ENCODE peak calls at places on chromosomes 16 and 17, in five cellular contexts. Z, B, H, Y and T are unnamed samples.

GRCh38 chr16:17371014-17371296 is 99.8 kb downstream of the XYLT1 start:
- DNase-seq in H (no peak), B (no peak), Y (no peak), Z (no peak), T (no peak)

GRCh38 chr17:28737770-28738679 is 5.8 kb upstream of the TRAF4 start:
- DNase-seq in B (no peak), H (no peak), Y (no peak), Z (peak; percentile 89), T (no peak)

GRCh38 chr16:85956426-85956825 is 57.5 kb downstream of the IRF8 start:
- DNase-seq in Y (no peak), H (no peak), B (no peak), Z (no peak), T (no peak)

GRCh38 chr17:40301315-40301714 is 7.7 kb upstream of the RARA start:
- DNase-seq in H (no peak), B (no peak), Z (no peak), Y (no peak), T (no peak)

GRCh38 chr16:1334739-1335138 is 1.3 kb downstream of the BAIAP3 start:
- DNase-seq in Z (no peak), Y (no peak), H (no peak), B (no peak), T (no peak)

GRCh38 chr17:77151236-77151635 is 10.5 kb downstream of the SEC14L1 start:
- DNase-seq in Z (no peak), B (no peak), Y (peak; percentile 45), H (no peak), T (no peak)

GRCh38 chr16:53129281-53130192 is 74.7 kb downstream of the CHD9 start:
- DNase-seq in B (peak; percentile 82), Y (peak; percentile 71), Z (no peak), H (peak; percentile 23), T (peak; percentile 72)

GRCh38 chr16:70349783-70350182 is 3.1 kb downstream of the DDX19A start:
- DNase-seq in H (no peak), Y (no peak), Z (no peak), B (no peak), T (no peak)

GRCh38 chr17:70109497-70109896 is 34.5 kb downstream of the KCNJ16 start:
- DNase-seq in B (no peak), H (no peak), Y (no peak), Z (no peak), T (no peak)

DNA sequence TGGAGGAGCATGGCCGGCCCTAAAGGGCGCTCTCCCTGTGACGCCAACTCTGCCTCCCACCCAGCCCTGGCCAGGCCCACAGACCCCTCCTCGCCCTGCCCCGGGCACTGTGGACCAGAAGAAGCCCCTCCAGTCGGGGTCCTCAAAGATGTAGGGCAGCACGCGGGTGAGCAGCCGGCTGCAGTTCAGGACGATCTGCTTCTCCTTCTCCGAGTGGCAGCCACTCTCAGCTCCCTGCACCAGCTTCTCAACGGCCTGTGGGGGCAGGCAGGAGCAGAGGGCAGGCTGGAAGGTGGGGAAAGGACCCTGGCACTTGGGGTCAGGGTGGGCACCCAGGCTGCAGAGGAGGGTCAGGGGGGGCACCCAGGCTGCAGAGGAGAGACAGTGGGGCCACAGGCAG is 8.9 kb downstream of the HID1 start:
- DNase-seq in Z (no peak), H (no peak), Y (no peak), B (no peak), T (no peak)
- TF ChIP-seq CTCF in Z (peak; percentile 16), H (no peak), Y (no peak), B (no peak), T (peak; percentile 22)

DNA sequence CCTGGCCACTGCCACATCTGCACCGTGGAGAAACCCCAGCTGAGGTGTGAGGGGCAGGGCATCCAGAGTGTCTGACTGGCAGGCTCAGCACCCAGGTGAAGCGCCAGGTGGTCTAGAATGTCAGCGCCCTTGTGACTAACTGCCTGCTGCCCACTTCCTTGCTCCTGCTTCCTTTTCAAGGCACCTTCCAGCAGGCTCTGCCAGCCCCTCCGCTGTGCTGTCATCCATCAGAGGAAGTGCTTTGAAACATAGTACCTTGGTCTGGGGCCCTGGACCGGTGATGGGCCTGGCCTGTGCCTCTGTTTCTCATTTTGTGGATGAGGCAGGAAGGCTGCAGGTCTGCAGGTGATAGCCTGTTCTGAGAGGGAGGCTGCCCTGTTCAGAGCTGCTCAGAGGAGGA is 5.5 kb downstream of the SPNS2 start:
- DNase-seq in Y (no peak), H (no peak), B (no peak), Z (no peak), T (no peak)
- H3K4me3 ChIP-seq in Y (no peak overlapping the region), H (no peak overlapping the region), B (no peak overlapping the region), Z (no peak overlapping the region), T (no peak overlapping the region)

GRCh38 chr17:61782683-61783082 is 80.6 kb downstream of the BRIP1 start:
- DNase-seq in H (no peak), Y (no peak), Z (no peak), B (no peak), T (no peak)
- TF ChIP-seq CTCF in H (no peak), Y (no peak), Z (no peak), B (no peak), T (no peak)

GRCh38 chr17:83081561-83082201 is 2.3 kb downstream of the METRNL start:
- DNase-seq in H (no peak), Y (peak; percentile 88), Z (no peak), B (no peak), T (no peak)
- H3K4me3 ChIP-seq in H (no peak overlapping the region), Y (peak overlapping the region; percentile 82), Z (no peak overlapping the region), B (peak overlapping the region; percentile 64), T (peak overlapping the region; percentile 59)

DNA sequence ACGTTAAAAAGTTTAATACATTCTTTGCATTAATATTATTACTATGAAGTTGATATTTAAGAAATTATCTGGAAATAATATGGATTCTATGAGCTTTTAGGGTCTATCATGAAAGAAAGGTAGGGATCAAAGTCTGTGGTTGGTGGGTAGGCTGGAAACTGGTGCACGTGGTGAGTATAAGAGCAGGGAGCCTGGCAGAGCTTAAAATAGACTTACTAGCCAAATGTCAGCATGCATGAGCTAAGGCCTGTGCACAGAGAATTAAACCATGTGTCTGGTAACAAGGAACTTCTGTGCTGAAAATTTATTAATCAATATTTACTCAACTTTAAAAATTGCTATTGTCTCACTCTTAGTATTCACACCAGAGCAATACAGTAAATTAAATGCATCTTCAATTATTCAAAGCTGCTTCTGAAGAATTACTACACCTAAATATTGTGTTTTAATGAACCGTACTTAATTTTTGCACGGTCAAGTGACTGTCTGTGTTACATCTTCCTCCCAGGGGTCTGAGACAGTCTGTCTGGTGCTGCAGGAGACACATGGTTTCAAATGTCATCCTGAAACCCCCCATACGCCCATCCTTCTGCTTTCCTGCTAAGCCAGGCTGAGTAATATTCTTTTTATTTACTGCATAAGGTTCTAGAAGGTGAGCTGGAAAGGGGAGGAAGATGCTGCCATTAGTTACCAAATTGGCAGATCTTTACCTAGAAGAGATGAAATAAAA is 160.9 kb upstream of the NLRP1 start:
- DNase-seq in H (no peak), Z (no peak), Y (no peak), B (no peak), T (no peak)
- TF ChIP-seq CTCF in H (no peak), Z (no peak), Y (no peak), B (no peak), T (no peak)

GRCh38 chr17:3006801-3007200 is 56.6 kb downstream of the OR1D5 start:
- DNase-seq in Z (no peak), H (no peak), Y (no peak), B (no peak), T (no peak)

GRCh38 chr17:3004150-3004801 is 59.1 kb downstream of the OR1D5 start:
- DNase-seq in B (peak; percentile 99), H (peak; percentile 93), Z (peak; percentile 33), Y (peak; percentile 99), T (peak; percentile 99)

GRCh38 chr17:3003401-3004149 is 59.8 kb downstream of the OR1D5 start:
- DNase-seq in H (no peak), B (no peak), Y (no peak), Z (peak; percentile 55), T (no peak)

GRCh38 chr17:3005696-3006095 is 57.7 kb downstream of the OR1D5 start:
- DNase-seq in Z (no peak), H (no peak), Y (no peak), B (no peak), T (no peak)

GRCh38 chr17:3004925-3005324 is 58.5 kb downstream of the OR1D5 start:
- DNase-seq in Z (no peak), Y (no peak), B (no peak), H (no peak), T (no peak)
- H3K4me3 ChIP-seq in Z (no peak overlapping the region), Y (no peak overlapping the region), B (no peak overlapping the region), H (no peak overlapping the region), T (no peak overlapping the region)

DNA sequence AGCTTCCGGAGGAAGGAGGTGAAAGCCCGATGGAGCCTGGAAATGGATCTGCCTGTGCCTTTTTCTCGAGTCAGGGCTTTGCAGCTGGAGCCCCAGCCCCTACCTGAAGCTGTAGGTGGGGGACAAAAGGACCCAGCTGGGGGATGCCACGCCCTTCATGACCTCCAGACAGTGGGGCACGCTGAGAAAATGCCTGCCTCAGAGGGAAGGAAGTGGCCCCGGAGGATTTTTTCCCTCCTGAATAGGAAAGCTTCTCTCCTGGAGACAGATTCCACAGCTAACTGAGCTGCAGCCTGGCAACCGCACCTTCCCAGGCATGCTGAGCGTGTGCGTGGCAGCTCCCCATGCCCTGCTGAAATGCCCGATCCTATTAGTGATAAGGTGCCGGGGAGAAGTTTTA is 58.0 kb downstream of the AIPL1 start:
- DNase-seq in Y (no peak), Z (no peak), H (no peak), B (no peak), T (no peak)
- TF ChIP-seq CTCF in Y (no peak), Z (no peak), H (no peak), B (no peak), T (no peak)

GRCh38 chr17:48646183-48647102 is 20.3 kb upstream of the HOXB9 start:
- DNase-seq in H (no peak), B (no peak), Z (no peak), Y (no peak), T (no peak)

GRCh38 chr17:48647964-48648245 is 21.7 kb upstream of the HOXB9 start:
- DNase-seq in B (no peak), Y (no peak), Z (no peak), H (no peak), T (no peak)

GRCh38 chr17:48645639-48646182 is 19.6 kb upstream of the HOXB9 start:
- DNase-seq in H (no peak), B (no peak), Z (no peak), Y (no peak), T (no peak)

GRCh38 chr17:48644910-48645557 is 18.9 kb upstream of the HOXB9 start:
- DNase-seq in H (no peak), B (no peak), Y (no peak), Z (no peak), T (no peak)

DNA sequence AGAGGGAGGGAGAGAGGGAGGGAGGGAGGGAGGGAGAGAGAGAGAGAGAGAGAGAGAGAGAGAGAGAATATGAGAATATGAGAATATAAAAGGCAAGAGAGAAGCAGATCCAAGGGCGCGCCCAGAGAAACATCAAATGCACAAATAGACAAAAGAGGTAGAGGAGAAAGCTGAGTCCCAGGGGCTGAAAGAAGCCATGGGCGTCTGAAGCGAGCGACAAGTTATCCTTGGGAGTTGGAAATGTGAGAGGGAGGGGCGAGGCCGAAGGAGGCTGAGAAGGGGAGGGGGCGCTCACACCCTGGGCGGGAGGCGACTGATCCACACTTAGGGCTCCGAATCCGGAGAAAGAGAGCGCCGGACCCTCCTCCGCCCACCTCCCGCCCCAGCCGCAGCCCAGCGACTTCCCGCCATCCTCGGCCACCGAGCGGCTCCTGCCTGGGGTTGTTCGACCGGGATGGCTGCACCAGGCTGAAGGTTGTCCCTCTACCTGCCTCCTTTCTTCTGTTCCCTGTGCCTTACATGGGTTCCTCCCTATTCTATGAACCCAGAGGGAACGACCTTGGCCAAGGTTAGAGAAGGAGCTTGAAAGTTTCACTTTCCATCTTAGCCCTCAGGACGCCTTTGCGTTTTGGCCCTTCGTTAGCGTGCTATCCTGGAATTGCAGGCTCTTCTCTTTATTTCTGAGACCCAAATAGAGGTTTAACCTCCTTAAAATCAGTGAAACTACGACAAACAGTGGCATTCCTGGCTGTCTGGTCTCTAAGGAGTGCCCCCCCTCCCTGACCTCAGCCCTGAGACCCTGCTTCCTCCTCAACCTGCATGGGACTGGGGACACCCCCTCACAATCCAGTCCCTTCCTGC is 21.2 kb upstream of the HOXB9 start:
- DNase-seq in Y (peak; percentile 16), Z (no peak), H (no peak), B (no peak), T (no peak)
- H3K4me3 ChIP-seq in Y (peak overlapping the region; percentile 59), Z (peak overlapping the region; percentile 51), H (peak overlapping the region; percentile 46), B (peak overlapping the region; percentile 33), T (peak overlapping the region; percentile 44)